ENCODE peak calls at places on chromosome 14, in six cellular contexts. H, O, K, G, W and U are unnamed samples. For H3K4me1, the result is how much of the 10 kb centered on the place peaks cover.

GRCh38 chr14:67762051-67762450 is 54.3 kb downstream of the ZFYVE26 start:
- DNase-seq in H (no peak), O (no peak), K (no peak), G (no peak), W (no peak), U (no peak)

GRCh38 chr14:104800600-104801283 is at the start of gene ZBTB42:
- DNase-seq in H (no peak), O (peak), K (peak), G (peak), W (peak), U (peak)

GRCh38 chr14:30330452-30330851 is 228.5 kb upstream of the G2E3 start:
- DNase-seq in H (no peak), O (no peak), K (no peak), G (no peak), W (no peak), U (no peak)

GRCh38 chr14:72666610-72667009 is 227.3 kb downstream of the DPF3 start:
- DNase-seq in H (no peak), O (no peak), K (no peak), G (no peak), W (no peak), U (no peak)

GRCh38 chr14:54225457-54225856 is 171.3 kb upstream of the CDKN3 start:
- DNase-seq in H (no peak), O (no peak), K (no peak), G (no peak), W (no peak), U (no peak)

GRCh38 chr14:88437659-88438058 is 52.2 kb downstream of the SPATA7 start:
- DNase-seq in H (no peak), O (no peak), K (no peak), G (no peak), W (no peak), U (no peak)

GRCh38 chr14:105019861-105020814 is 745 bp downstream of the CDCA4 start:
- DNase-seq in H (no peak), O (peak), K (peak), G (peak), W (no peak), U (peak)

GRCh38 chr14:79861111-79861510 is 350.2 kb downstream of the DIO2 start:
- DNase-seq in H (no peak), O (no peak), K (no peak), G (no peak), W (no peak), U (no peak)

GRCh38 chr14:25055998-25056687 is 6.2 kb upstream of the STXBP6 start:
- DNase-seq in H (no peak), O (no peak), K (no peak), G (no peak), W (no peak), U (no peak)

GRCh38 chr14:77730976-77731497 is 23.1 kb downstream of the SLIRP start:
- DNase-seq in H (no peak), O (no peak), K (no peak), G (no peak), W (no peak), U (no peak)

GRCh38 chr14:56224691-56225681 is 106.8 kb downstream of the PELI2 start:
- DNase-seq in H (no peak), O (no peak), K (no peak), G (peak), W (no peak), U (no peak)

GRCh38 chr14:40656301-40656700 is 950.4 kb upstream of the LRFN5 start:
- DNase-seq in H (no peak), O (no peak), K (no peak), G (no peak), W (no peak), U (no peak)

GRCh38 chr14:65103150-65103760 is 938 bp upstream of the MAX start:
- DNase-seq in H (no peak), O (no peak), K (no peak), G (peak), W (no peak), U (no peak)

GRCh38 chr14:46686652-46687051 is 35.1 kb upstream of the RPL10L start:
- DNase-seq in H (no peak), O (no peak), K (no peak), G (no peak), W (no peak), U (no peak)

GRCh38 chr14:29663281-29663801 is 264.3 kb downstream of the PRKD1 start:
- DNase-seq in H (no peak), O (no peak), K (no peak), G (no peak), W (no peak), U (no peak)

GRCh38 chr14:40417777-40418401 is 985.7 kb upstream of the FBXO33 start:
- DNase-seq in H (no peak), O (peak), K (no peak), G (no peak), W (no peak), U (no peak)

GRCh38 chr14:66401447-66402095 is 84.6 kb upstream of the CCDC196 start:
- DNase-seq in H (no peak), O (no peak), K (no peak), G (no peak), W (no peak), U (no peak)

GRCh38 chr14:40058916-40059897 is 627.0 kb upstream of the FBXO33 start:
- DNase-seq in H (no peak), O (no peak), K (no peak), G (no peak), W (no peak), U (no peak)

GRCh38 chr14:106163316-106163715 is 636.9 kb downstream of the TMEM121 start:
- DNase-seq in H (no peak), O (no peak), K (no peak), G (no peak), W (no peak), U (no peak)

GRCh38 chr14:101476931-101477553 is 84.3 kb upstream of the DIO3 start:
- DNase-seq in H (no peak), O (peak), K (no peak), G (peak), W (no peak), U (no peak)

GRCh38 chr14:88289214-88289613 is 33.9 kb downstream of the KCNK10 start:
- DNase-seq in H (no peak), O (no peak), K (no peak), G (no peak), W (no peak), U (no peak)

GRCh38 chr14:75970989-75971388 is 10.8 kb downstream of the TGFB3 start:
- DNase-seq in H (no peak), O (no peak), K (no peak), G (no peak), W (no peak), U (no peak)

GRCh38 chr14:51822499-51822898 is 37.9 kb upstream of the GNG2 start:
- DNase-seq in H (no peak), O (no peak), K (no peak), G (no peak), W (no peak), U (no peak)

GRCh38 chr14:74459289-74459946 is 33.4 kb upstream of the SYNDIG1L start:
- DNase-seq in H (no peak), O (peak), K (no peak), G (peak), W (no peak), U (no peak)

GRCh38 chr14:34872822-34873590 is 2.2 kb downstream of the BAZ1A start:
- DNase-seq in H (no peak), O (no peak), K (no peak), G (peak), W (peak), U (no peak)

GRCh38 chr14:105582639-105583038 is 56.3 kb downstream of the TMEM121 start:
- DNase-seq in H (no peak), O (no peak), K (no peak), G (no peak), W (no peak), U (peak)

GRCh38 chr14:59678352-59678751 is 101.7 kb upstream of the CCDC175 start:
- DNase-seq in H (no peak), O (no peak), K (no peak), G (no peak), W (no peak), U (no peak)

GRCh38 chr14:23537351-23538048 is 14.1 kb downstream of the ZFHX2 start:
- DNase-seq in H (no peak), O (no peak), K (no peak), G (no peak), W (no peak), U (no peak)

GRCh38 chr14:41350476-41350875 is 256.2 kb upstream of the LRFN5 start:
- DNase-seq in H (no peak), O (no peak), K (no peak), G (no peak), W (no peak), U (peak)

GRCh38 chr14:65772901-65773574 is 360.5 kb downstream of the FUT8 start:
- DNase-seq in H (no peak), O (no peak), K (no peak), G (peak), W (peak), U (no peak)

GRCh38 chr14:89407856-89408255 is 9.2 kb downstream of the FOXN3 start:
- DNase-seq in H (no peak), O (no peak), K (no peak), G (no peak), W (no peak), U (peak)

GRCh38 chr14:61524936-61525292 is 170.4 kb upstream of the HIF1A start:
- DNase-seq in H (no peak), O (no peak), K (no peak), G (no peak), W (no peak), U (no peak)

GRCh38 chr14:61524211-61524806 is 171.0 kb upstream of the HIF1A start:
- DNase-seq in H (no peak), O (peak), K (no peak), G (peak), W (no peak), U (peak)

GRCh38 chr14:61525293-61526011 is 169.9 kb upstream of the HIF1A start:
- DNase-seq in H (peak), O (peak), K (no peak), G (peak), W (peak), U (peak)

GRCh38 chr14:61521773-61522172 is 173.5 kb upstream of the HIF1A start:
- DNase-seq in H (no peak), O (no peak), K (no peak), G (peak), W (no peak), U (no peak)

GRCh38 chr14:61523751-61524150 is 171.6 kb upstream of the HIF1A start:
- DNase-seq in H (no peak), O (no peak), K (no peak), G (no peak), W (no peak), U (no peak)
- H3K4me1 ChIP-seq in H (under half), O (under half), K (under half), G (half or more), W (under half), U (under half)

GRCh38 chr14:103728141-103728540 is 12.5 kb downstream of the ZFYVE21 start:
- DNase-seq in H (no peak), O (no peak), K (no peak), G (no peak), W (no peak), U (no peak)

GRCh38 chr14:103730490-103731035 is 15.0 kb downstream of the ZFYVE21 start:
- DNase-seq in H (no peak), O (peak), K (no peak), G (no peak), W (peak), U (no peak)

GRCh38 chr14:103727313-103728000 is 11.8 kb downstream of the ZFYVE21 start:
- DNase-seq in H (no peak), O (no peak), K (no peak), G (peak), W (peak), U (no peak)

GRCh38 chr14:103729496-103730448 is 14.2 kb downstream of the ZFYVE21 start:
- DNase-seq in H (no peak), O (peak), K (no peak), G (no peak), W (no peak), U (no peak)

DNA sequence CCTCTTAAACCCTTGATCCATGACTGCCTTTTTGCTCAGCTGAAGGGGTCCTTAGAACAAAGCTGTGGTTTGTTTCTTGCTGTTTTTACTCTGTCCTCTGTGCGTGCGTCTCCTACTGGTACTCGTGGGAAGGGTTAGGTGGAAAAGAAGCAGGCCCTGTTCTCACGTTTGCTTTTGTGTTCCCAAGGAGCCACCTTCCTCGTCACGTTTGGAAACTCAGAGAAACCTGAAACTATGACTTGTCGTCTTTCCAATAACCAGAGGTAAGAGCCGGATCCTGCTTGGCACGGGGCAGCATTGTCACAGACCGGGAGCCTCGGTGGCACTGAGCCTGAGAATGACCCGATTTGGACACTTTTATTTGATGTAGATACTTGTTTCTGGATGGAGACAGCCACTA is 13.1 kb downstream of the ZFYVE21 start:
- DNase-seq in H (no peak), O (no peak), K (no peak), G (no peak), W (peak), U (no peak)
- TF ChIP-seq CTCF in H (no peak), O (no peak), K (no peak), G (no peak), W (no peak), U (no peak)

GRCh38 chr14:69066396-69067171 is 86.3 kb downstream of the DCAF5 start:
- DNase-seq in H (no peak), O (no peak), K (no peak), G (no peak), W (no peak), U (no peak)
- H3K4me3 ChIP-seq in H (no peak), O (no peak), K (no peak), G (no peak), W (no peak), U (no peak)

DNA sequence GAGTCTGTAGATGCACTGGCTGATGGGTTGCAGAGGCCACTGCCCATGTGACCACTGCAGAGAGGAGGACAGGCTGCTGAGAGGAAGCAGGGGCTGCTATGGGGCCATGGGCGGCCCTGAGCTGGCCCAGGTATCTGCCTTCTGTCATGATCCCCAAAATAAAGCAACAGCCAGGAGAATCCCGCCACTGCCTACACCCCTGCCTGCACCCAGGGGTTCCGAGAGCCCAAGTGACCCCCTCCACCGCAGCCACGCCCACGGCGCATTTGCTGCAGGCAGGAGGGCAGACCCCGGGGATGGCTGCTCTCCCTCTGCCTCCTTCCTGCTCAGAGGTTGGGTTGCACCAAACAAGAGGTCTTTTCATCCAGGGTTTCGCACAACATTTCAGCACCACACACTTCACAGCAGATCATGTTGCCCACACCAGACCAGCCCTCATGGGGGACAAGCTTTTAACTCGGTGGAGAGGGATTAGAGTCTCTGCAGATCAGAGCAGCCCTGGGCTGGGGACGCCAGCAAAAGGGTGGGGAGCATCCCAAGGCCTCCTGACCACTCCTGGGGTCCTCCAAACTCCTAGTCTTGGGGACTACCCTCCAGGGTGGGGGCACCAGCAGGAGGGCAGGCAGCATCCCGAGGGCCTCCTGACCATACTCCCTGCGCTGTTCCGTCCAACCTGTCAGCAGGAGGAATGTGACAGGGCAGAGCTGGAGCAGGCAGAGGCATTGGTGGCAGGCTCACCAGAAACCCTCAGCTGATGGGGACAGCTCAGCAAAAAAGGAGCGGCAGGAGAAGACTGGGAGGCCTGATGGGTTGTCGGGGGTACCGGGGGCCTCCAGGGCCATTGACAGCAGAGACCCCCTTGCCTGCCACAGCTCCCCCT is 14.1 kb downstream of the CCDC85C start:
- DNase-seq in H (no peak), O (no peak), K (no peak), G (no peak), W (no peak), U (no peak)
- H3K4me1 ChIP-seq in H (under half), O (under half), K (under half), G (under half), W (under half), U (under half)

GRCh38 chr14:70814466-70814865 is 5.2 kb upstream of the MAP3K9 start:
- DNase-seq in H (no peak), O (no peak), K (no peak), G (no peak), W (no peak), U (no peak)
- TF ChIP-seq CTCF in H (no peak), O (no peak), K (no peak), G (no peak), W (no peak), U (no peak)

GRCh38 chr14:93976477-93977057 is at the start of gene ASB2:
- DNase-seq in H (no peak), O (no peak), K (no peak), G (peak), W (no peak), U (peak)
- H3K4me3 ChIP-seq in H (peak), O (no peak), K (no peak), G (no peak), W (no peak), U (peak)

DNA sequence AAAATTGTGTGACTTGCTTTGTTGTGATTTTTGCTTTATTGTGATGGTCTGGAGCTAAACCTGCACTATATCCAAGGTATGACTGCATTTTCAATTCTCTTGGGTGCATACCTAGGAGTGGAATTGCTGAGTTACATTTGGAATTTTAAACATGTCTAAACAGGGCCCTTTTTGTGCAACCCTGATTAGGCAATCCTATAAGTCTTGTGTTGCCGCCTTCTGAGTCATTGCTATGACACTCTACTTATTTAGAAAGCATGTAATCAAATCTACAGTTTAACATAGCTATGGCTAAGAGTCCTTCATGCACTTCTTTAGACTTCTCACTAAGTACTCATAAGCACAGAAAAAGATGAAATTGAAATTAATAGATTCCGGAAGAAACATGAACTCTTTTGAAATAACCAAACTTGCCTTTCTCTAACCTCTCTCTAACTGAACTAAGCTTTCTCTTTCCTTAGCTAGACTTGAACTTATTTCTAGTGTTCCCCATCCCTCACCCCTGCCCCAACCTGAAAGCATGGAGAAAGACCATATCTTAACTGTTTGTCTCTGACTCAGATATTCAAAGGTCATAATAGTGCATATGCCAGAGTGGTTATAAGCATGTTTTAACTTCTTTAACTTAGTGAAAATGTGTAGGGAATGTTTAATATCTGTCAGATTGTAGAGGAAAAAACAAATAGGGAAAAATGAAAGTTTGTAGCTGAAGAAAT is 203.0 kb downstream of the SNAPC1 start:
- DNase-seq in H (no peak), O (no peak), K (no peak), G (no peak), W (no peak), U (no peak)
- H3K4me1 ChIP-seq in H (under half), O (under half), K (under half), G (under half), W (under half), U (under half)

GRCh38 chr14:63840981-63841380 is 11.8 kb upstream of the SYNE2 start:
- DNase-seq in H (no peak), O (no peak), K (peak), G (peak), W (no peak), U (peak)
- TF ChIP-seq CTCF in H (no peak), O (no peak), K (peak), G (no peak), W (no peak), U (no peak)

GRCh38 chr14:38210587-38211257 is 3.0 kb downstream of the SSTR1 start:
- DNase-seq in H (no peak), O (no peak), K (no peak), G (peak), W (no peak), U (no peak)

GRCh38 chr14:38212996-38213395 is 5.3 kb downstream of the SSTR1 start:
- DNase-seq in H (no peak), O (no peak), K (no peak), G (no peak), W (no peak), U (no peak)

GRCh38 chr14:38210168-38210567 is 2.5 kb downstream of the SSTR1 start:
- DNase-seq in H (no peak), O (no peak), K (no peak), G (peak), W (no peak), U (no peak)

GRCh38 chr14:38209572-38210159 is 2.0 kb downstream of the SSTR1 start:
- DNase-seq in H (no peak), O (no peak), K (no peak), G (peak), W (no peak), U (no peak)

GRCh38 chr14:38211258-38211735 is 3.6 kb downstream of the SSTR1 start:
- DNase-seq in H (no peak), O (no peak), K (no peak), G (no peak), W (no peak), U (no peak)
- H3K4me3 ChIP-seq in H (peak), O (no peak), K (no peak), G (no peak), W (no peak), U (peak)